ENCODE peak calls at places on chromosome 21, in ten cellular contexts. D is adipocyte, Z is endodermal cell, L is A673, A is mucosa of descending colon, G is heart right ventricle, F is transverse colon, C is spleen, U is GM23248, V is tibial artery. O is an unnamed sample. For H3K4me1 and H3K9me3, the result is how much of the 10 kb centered on the place peaks cover.

GRCh38 chr21:43884012-43884860 is 19.2 kb downstream of the AGPAT3 start:
- DNase-seq in C (peak), L (peak), U (no peak), D (no peak), Z (peak), F (peak), A (peak), G (peak), V (no peak), O (no peak)

GRCh38 chr21:32281531-32281930 is 2.7 kb upstream of the MIS18A start:
- DNase-seq in V (no peak), U (no peak), A (no peak), C (no peak), F (no peak), G (no peak), D (no peak), L (no peak), Z (no peak), O (no peak)

GRCh38 chr21:15252437-15252836 is 187.6 kb upstream of the NRIP1 start:
- DNase-seq in F (no peak), A (no peak), C (no peak), G (no peak), D (no peak), L (no peak), V (no peak), Z (no peak), U (no peak), O (no peak)

GRCh38 chr21:14683021-14683420 is 136.9 kb upstream of the SAMSN1 start:
- DNase-seq in V (no peak), L (no peak), G (no peak), U (no peak), D (no peak), A (no peak), C (no peak), F (no peak), Z (no peak), O (no peak)

GRCh38 chr21:35198982-35199732 is 150.1 kb upstream of the RUNX1 start:
- DNase-seq in G (no peak), L (no peak), F (no peak), V (no peak), A (no peak), C (no peak), D (no peak), U (no peak), Z (no peak), O (no peak)

GRCh38 chr21:43994646-43995045 is 17.5 kb upstream of the TRAPPC10 start:
- DNase-seq in L (no peak), A (no peak), F (no peak), U (no peak), Z (no peak), D (no peak), G (no peak), V (no peak), C (no peak), O (no peak)

GRCh38 chr21:32494946-32495703 is 82.6 kb downstream of the EVA1C start:
- DNase-seq in V (no peak), D (peak), U (peak), L (no peak), F (no peak), Z (peak), A (no peak), C (no peak), G (no peak), O (peak)

GRCh38 chr21:26447932-26448331 is 125.2 kb downstream of the CYYR1 start:
- DNase-seq in Z (no peak), L (no peak), V (no peak), U (no peak), D (no peak), F (no peak), C (no peak), G (no peak), A (no peak), O (no peak)

GRCh38 chr21:27954806-27955205 is 987.9 kb upstream of the ADAMTS5 start:
- DNase-seq in V (no peak), F (no peak), L (no peak), D (peak), U (peak), C (no peak), A (no peak), G (no peak), Z (no peak), O (no peak)

GRCh38 chr21:23686737-23687136 is 1920.5 kb downstream of the MRPL39 start:
- DNase-seq in C (no peak), A (no peak), Z (no peak), F (no peak), U (no peak), D (no peak), V (no peak), L (no peak), G (no peak), O (no peak)

GRCh38 chr21:36385909-36386642 is 884 bp downstream of the CHAF1B start:
- DNase-seq in G (no peak), D (peak), F (no peak), U (peak), V (no peak), C (no peak), Z (no peak), L (no peak), A (no peak), O (no peak)

GRCh38 chr21:17925000-17925610 is 105.9 kb upstream of the C21orf91 start:
- DNase-seq in G (peak), C (no peak), A (no peak), F (peak), V (peak), Z (peak), L (peak), U (peak), D (peak), O (no peak)

GRCh38 chr21:25385912-25386474 is 221.3 kb downstream of the MRPL39 start:
- DNase-seq in C (no peak), D (peak), Z (peak), V (no peak), G (no peak), U (peak), F (no peak), L (peak), A (no peak), O (no peak)

GRCh38 chr21:36663033-36663855 is 35.7 kb upstream of the SIM2 start:
- DNase-seq in Z (no peak), G (no peak), U (peak), A (no peak), V (no peak), F (no peak), D (peak), C (no peak), L (peak), O (no peak)

GRCh38 chr21:38793060-38793459 is 12.7 kb upstream of the ETS2 start:
- DNase-seq in Z (no peak), G (no peak), V (no peak), C (no peak), F (no peak), D (no peak), A (no peak), U (no peak), L (no peak), O (no peak)

GRCh38 chr21:32719085-32719484 is 8.7 kb downstream of the SYNJ1 start:
- DNase-seq in Z (no peak), A (no peak), D (no peak), U (no peak), V (no peak), L (no peak), G (no peak), F (no peak), C (no peak), O (no peak)

GRCh38 chr21:38662224-38662568 is 143.5 kb upstream of the ETS2 start:
- DNase-seq in D (no peak), C (no peak), A (no peak), U (no peak), L (no peak), G (no peak), F (no peak), V (no peak), Z (no peak), O (no peak)

GRCh38 chr21:29613021-29613420 is 314.3 kb downstream of the BACH1 start:
- DNase-seq in L (no peak), Z (no peak), D (no peak), G (no peak), C (no peak), A (no peak), F (no peak), U (peak), V (no peak), O (no peak)

GRCh38 chr21:46136739-46137349 is 18.5 kb downstream of the FTCD start:
- DNase-seq in A (no peak), Z (no peak), G (no peak), D (no peak), V (no peak), L (no peak), F (no peak), C (no peak), U (no peak), O (no peak)

GRCh38 chr21:28230559-28230958 is 762.1 kb downstream of the LTN1 start:
- DNase-seq in G (no peak), D (no peak), U (peak), V (no peak), Z (no peak), F (no peak), L (no peak), C (no peak), A (no peak), O (no peak)

GRCh38 chr21:15520811-15521643 is 208.8 kb upstream of the USP25 start:
- DNase-seq in V (no peak), G (no peak), F (no peak), Z (no peak), C (no peak), U (peak), A (no peak), L (peak), D (peak), O (no peak)

GRCh38 chr21:46206163-46207005 is 22.1 kb upstream of the SPATC1L start:
- DNase-seq in G (no peak), L (no peak), F (peak), U (no peak), V (peak), C (peak), Z (no peak), D (no peak), A (peak), O (peak)

GRCh38 chr21:41064325-41064724 is 103.6 kb upstream of the BACE2 start:
- DNase-seq in D (peak), C (no peak), A (no peak), U (peak), F (no peak), G (no peak), Z (no peak), L (no peak), V (no peak), O (no peak)

GRCh38 chr21:38839683-38840286 is 34.1 kb downstream of the ETS2 start:
- DNase-seq in F (no peak), A (no peak), C (no peak), G (no peak), U (peak), L (no peak), D (peak), Z (no peak), V (no peak), O (no peak)

GRCh38 chr21:28805885-28806284 is 186.8 kb downstream of the LTN1 start:
- DNase-seq in L (no peak), V (peak), F (no peak), G (no peak), D (peak), U (peak), A (no peak), C (no peak), Z (no peak), O (no peak)

GRCh38 chr21:38596264-38597042 is 98.2 kb upstream of the ERG start:
- DNase-seq in U (peak), F (no peak), V (no peak), D (no peak), Z (no peak), C (no peak), G (no peak), A (no peak), L (no peak), O (no peak)

GRCh38 chr21:37566790-37567725 is 200.5 kb downstream of the DYRK1A start:
- DNase-seq in C (no peak), V (no peak), L (no peak), D (no peak), Z (no peak), U (no peak), A (no peak), G (no peak), F (no peak), O (no peak)

GRCh38 chr21:37407719-37408455 is 41.3 kb downstream of the DYRK1A start:
- DNase-seq in A (no peak), G (no peak), D (peak), U (peak), F (no peak), C (no peak), L (no peak), V (no peak), Z (no peak), O (no peak)

GRCh38 chr21:29477941-29478340 is 179.2 kb downstream of the BACH1 start:
- DNase-seq in Z (no peak), F (no peak), U (peak), C (no peak), L (no peak), A (no peak), V (no peak), D (peak), G (no peak), O (no peak)

GRCh38 chr21:46131721-46132651 is 23.4 kb downstream of the FTCD start:
- DNase-seq in V (no peak), D (no peak), C (no peak), L (no peak), A (no peak), Z (no peak), G (no peak), U (no peak), F (no peak), O (peak)

GRCh38 chr21:31668651-31669491 is 9.4 kb downstream of the SOD1 start:
- DNase-seq in A (no peak), C (no peak), D (no peak), V (no peak), F (no peak), G (no peak), U (no peak), L (no peak), Z (no peak), O (no peak)

GRCh38 chr21:43739648-43740435 is 20.9 kb downstream of the PDXK start:
- DNase-seq in U (no peak), G (no peak), F (no peak), V (no peak), Z (peak), L (no peak), A (peak), C (no peak), D (no peak), O (no peak)

GRCh38 chr21:37915516-37915915 is 741 bp downstream of the KCNJ6 start:
- DNase-seq in L (no peak), G (no peak), Z (no peak), C (no peak), U (no peak), D (peak), V (no peak), A (no peak), F (no peak), O (no peak)

GRCh38 chr21:27024316-27024715 is 57.4 kb upstream of the ADAMTS5 start:
- DNase-seq in U (peak), F (no peak), C (no peak), Z (no peak), A (no peak), V (no peak), G (no peak), D (peak), L (no peak), O (no peak)

GRCh38 chr21:15421521-15421920 is 308.3 kb upstream of the USP25 start:
- DNase-seq in A (no peak), D (no peak), V (no peak), L (no peak), U (no peak), F (no peak), G (no peak), C (no peak), Z (no peak), O (peak)

GRCh38 chr21:28833181-28833580 is 159.5 kb downstream of the LTN1 start:
- DNase-seq in U (no peak), G (no peak), C (no peak), A (no peak), D (no peak), F (no peak), Z (no peak), L (no peak), V (no peak), O (no peak)

GRCh38 chr21:15138475-15138874 is 73.7 kb upstream of the NRIP1 start:
- DNase-seq in L (peak), Z (no peak), F (peak), V (no peak), G (no peak), D (no peak), U (no peak), A (peak), C (no peak), O (peak)

GRCh38 chr21:19810779-19811178 is 1187.4 kb upstream of the NCAM2 start:
- DNase-seq in C (peak), G (no peak), F (no peak), Z (no peak), L (no peak), A (no peak), D (no peak), V (no peak), U (no peak), O (peak)

GRCh38 chr21:42123509-42123908 is 52.4 kb downstream of the UMODL1 start:
- DNase-seq in G (no peak), Z (no peak), U (no peak), V (no peak), F (no peak), L (no peak), D (no peak), A (no peak), C (no peak), O (peak)

GRCh38 chr21:42120904-42121535 is 49.9 kb downstream of the UMODL1 start:
- DNase-seq in F (no peak), C (no peak), U (no peak), L (no peak), A (no peak), G (no peak), Z (no peak), D (no peak), V (no peak), O (peak)

GRCh38 chr21:42122808-42123207 is 51.7 kb downstream of the UMODL1 start:
- DNase-seq in V (no peak), D (no peak), F (no peak), L (no peak), C (no peak), A (no peak), Z (no peak), G (no peak), U (no peak), O (peak)

GRCh38 chr21:42121792-42122191 is 50.7 kb downstream of the UMODL1 start:
- DNase-seq in G (no peak), U (no peak), Z (no peak), D (no peak), F (peak), A (peak), L (no peak), C (peak), V (no peak), O (peak)

GRCh38 chr21:42122398-42122797 is 51.3 kb downstream of the UMODL1 start:
- DNase-seq in G (no peak), L (no peak), C (no peak), D (no peak), Z (no peak), V (no peak), U (no peak), F (no peak), A (no peak), O (peak)
- H3K4me1 ChIP-seq in G (under half), L (under half), C (under half), D (under half), Z (under half), V (under half), U (under half), F (under half), A (under half), O (under half)

GRCh38 chr21:39952265-39952664 is 85.0 kb downstream of the PCP4 start:
- DNase-seq in F (no peak), G (no peak), L (no peak), V (no peak), D (no peak), A (no peak), Z (no peak), U (no peak), C (no peak), O (no peak)

GRCh38 chr21:39958731-39959130 is 91.5 kb downstream of the PCP4 start:
- DNase-seq in G (no peak), C (no peak), U (no peak), L (no peak), A (no peak), V (no peak), D (no peak), F (no peak), Z (no peak), O (no peak)

GRCh38 chr21:39956586-39956985 is 89.3 kb downstream of the PCP4 start:
- DNase-seq in Z (no peak), F (no peak), C (no peak), U (no peak), G (no peak), D (no peak), V (no peak), L (no peak), A (no peak), O (no peak)

GRCh38 chr21:39954570-39954969 is 87.3 kb downstream of the PCP4 start:
- DNase-seq in V (no peak), F (no peak), U (no peak), G (no peak), L (no peak), D (no peak), A (no peak), C (no peak), Z (no peak), O (no peak)

GRCh38 chr21:39955326-39955725 is 88.1 kb downstream of the PCP4 start:
- DNase-seq in U (no peak), A (no peak), G (no peak), F (no peak), V (no peak), D (no peak), Z (no peak), L (no peak), C (no peak), O (no peak)
- H3K9me3 ChIP-seq in U (under half), A (under half), G (under half), F (under half), V (under half), D (under half), Z (under half), L (under half), C (under half), O (under half)

GRCh38 chr21:42225571-42226155 is 6.7 kb downstream of the ABCG1 start:
- DNase-seq in V (no peak), C (no peak), A (no peak), Z (no peak), L (no peak), G (no peak), U (no peak), D (no peak), F (no peak), O (peak)

GRCh38 chr21:42229676-42230075 is 10.7 kb downstream of the ABCG1 start:
- DNase-seq in C (no peak), A (no peak), D (no peak), F (no peak), U (no peak), G (no peak), V (no peak), L (no peak), Z (no peak), O (peak)

GRCh38 chr21:42230636-42231035 is 11.7 kb downstream of the ABCG1 start:
- DNase-seq in G (no peak), Z (no peak), C (no peak), L (no peak), A (peak), D (no peak), U (no peak), F (no peak), V (no peak), O (peak)

GRCh38 chr21:42228709-42229220 is 9.8 kb downstream of the ABCG1 start:
- DNase-seq in V (peak), D (no peak), F (no peak), G (no peak), A (no peak), L (no peak), Z (no peak), U (no peak), C (peak), O (peak)

DNA sequence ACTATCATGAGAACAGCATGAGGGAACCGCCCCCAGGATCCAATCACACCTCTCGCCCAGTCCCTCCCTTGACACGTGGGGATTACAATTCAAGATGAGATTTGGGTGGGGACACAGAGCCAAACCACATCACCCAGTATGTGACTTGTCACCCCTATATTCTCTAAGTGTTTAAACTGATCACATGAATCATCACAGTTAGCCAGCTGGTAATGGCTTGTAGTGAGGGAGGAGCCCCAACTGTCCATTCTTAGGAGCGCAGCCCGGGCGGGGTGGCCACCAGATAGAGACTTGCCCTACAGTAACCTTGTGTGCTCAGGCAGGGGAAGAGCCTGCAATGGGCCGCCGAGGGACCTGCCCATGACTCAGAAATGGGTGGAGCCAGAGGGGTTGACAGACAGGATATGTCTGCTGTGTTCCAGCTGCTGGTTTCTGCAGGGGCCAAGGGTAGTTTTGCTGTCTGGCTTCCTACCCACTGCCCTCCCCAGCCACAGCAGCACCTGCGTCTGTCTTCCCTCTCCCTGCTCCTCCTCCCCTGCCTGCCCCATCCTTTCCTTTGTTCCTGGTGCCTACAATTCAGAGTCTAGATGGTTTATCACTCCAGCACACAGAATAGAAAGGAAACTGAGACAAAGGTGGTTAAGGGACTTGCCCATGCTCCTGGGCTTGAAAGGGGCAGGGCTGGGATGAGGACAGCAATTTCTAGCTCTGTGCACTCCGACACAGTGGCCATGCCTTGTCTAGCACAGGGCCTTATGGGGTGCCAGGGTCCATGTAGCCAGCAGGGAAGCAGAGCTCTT is 9.2 kb downstream of the ABCG1 start:
- DNase-seq in G (peak), C (peak), A (peak), F (peak), D (peak), L (peak), Z (peak), V (peak), U (peak), O (peak)
- H3K4me1 ChIP-seq in G (under half), C (half or more), A (under half), F (half or more), D (under half), L (under half), Z (under half), V (under half), U (under half), O (under half)

GRCh38 chr21:9755611-9756010 is 765.8 kb upstream of the TPTE start:
- DNase-seq in G (no peak), A (no peak), C (no peak), Z (no peak), D (no peak), L (no peak), F (no peak), U (no peak), V (no peak), O (no peak)

GRCh38 chr21:9753943-9754342 is 767.4 kb upstream of the TPTE start:
- DNase-seq in U (no peak), F (no peak), Z (no peak), G (no peak), C (no peak), L (no peak), D (no peak), V (no peak), A (no peak), O (no peak)

GRCh38 chr21:9750341-9751086 is 770.9 kb upstream of the TPTE start:
- DNase-seq in A (no peak), V (no peak), C (no peak), Z (no peak), U (no peak), F (no peak), G (no peak), L (no peak), D (no peak), O (no peak)
- H3K9me3 ChIP-seq in A (half or more), V (under half), C (half or more), Z (half or more), U (under half), F (under half), G (under half), L (half or more), D (under half), O (under half)